ENCODE peak calls at places on chromosomes 7 and 10, in five cellular contexts. M is IMR-90, O is body of pancreas, W is fibroblast of lung, Y is HAP-1. I is an unnamed sample.

GRCh38 chr7:17448479-17449423 is 150.3 kb downstream of the AHR start:
- DNase-seq in M (peak; percentile 62), W (peak; percentile 36), Y (no peak), O (no peak), I (no peak)

GRCh38 chr10:127243490-127244272 is 47.3 kb upstream of the INSYN2A start:
- DNase-seq in W (peak; percentile 42), Y (peak; percentile 74), M (peak; percentile 30), O (peak; percentile 45), I (no peak)

GRCh38 chr10:33333260-33334169 is 952 bp downstream of the NRP1 start:
- DNase-seq in Y (peak; percentile 54), O (no peak), W (no peak), M (no peak), I (no peak)

GRCh38 chr10:79148452-79149344 is 79.9 kb downstream of the ZMIZ1 start:
- DNase-seq in O (peak; percentile 36), Y (no peak), M (peak; percentile 40), W (peak; percentile 53), I (peak; percentile 80)

GRCh38 chr10:79380918-79381775 is 33.9 kb downstream of the PPIF start:
- DNase-seq in M (no peak), O (peak; percentile 4), W (no peak), Y (no peak), I (peak; percentile 63)

GRCh38 chr10:48801026-48801425 is 116.4 kb downstream of the WDFY4 start:
- DNase-seq in W (no peak), Y (no peak), O (no peak), M (no peak), I (no peak)

GRCh38 chr10:132516771-132517725 is 20.5 kb upstream of the INPP5A start:
- DNase-seq in W (peak; percentile 96), O (peak; percentile 90), Y (peak; percentile 87), M (peak; percentile 96), I (peak; percentile 94)

GRCh38 chr7:130845581-130846085 is 111.6 kb upstream of the KLF14 start:
- DNase-seq in O (no peak), W (peak; percentile 85), Y (no peak), M (peak; percentile 89), I (no peak)

GRCh38 chr10:132096863-132097478 is 31.2 kb downstream of the JAKMIP3 start:
- DNase-seq in W (no peak), Y (no peak), O (no peak), M (no peak), I (no peak)

GRCh38 chr7:154913645-154914579 is 89.0 kb downstream of the PAXIP1 start:
- DNase-seq in O (peak; percentile 96), M (peak; percentile 51), Y (peak; percentile 92), W (peak; percentile 66), I (peak; percentile 85)

GRCh38 chr7:36533717-36534116 is 144.1 kb downstream of the ANLN start:
- DNase-seq in M (no peak), Y (no peak), O (no peak), W (no peak), I (no peak)

GRCh38 chr10:130244031-130244927 is 108.1 kb downstream of the GLRX3 start:
- DNase-seq in M (no peak), W (no peak), O (no peak), Y (no peak), I (no peak)

GRCh38 chr7:42236266-42237161 is 495 bp downstream of the GLI3 start:
- DNase-seq in O (peak; percentile 40), W (peak; percentile 74), Y (peak; percentile 69), M (peak; percentile 72), I (peak; percentile 66)

GRCh38 chr7:150451097-150451793 is 815 bp downstream of the GIMAP8 start:
- DNase-seq in M (no peak), O (peak; percentile 23), W (no peak), Y (no peak), I (peak; percentile 75)

GRCh38 chr10:62795093-62795492 is 9.4 kb upstream of the ADO start:
- DNase-seq in W (no peak), M (no peak), O (no peak), Y (no peak), I (no peak)

GRCh38 chr7:50088463-50089129 is 4.5 kb downstream of the ZPBP start:
- DNase-seq in W (no peak), M (no peak), O (no peak), Y (no peak), I (no peak)

GRCh38 chr7:75533926-75534325 is 41.8 kb downstream of the SPDYE5 start:
- DNase-seq in O (no peak), Y (no peak), M (no peak), W (no peak), I (no peak)

GRCh38 chr7:104550362-104550761 is 222.0 kb downstream of the LHFPL3 start:
- DNase-seq in Y (no peak), M (no peak), O (no peak), W (no peak), I (no peak)

GRCh38 chr7:100119701-100120517 is 475 bp downstream of the CNPY4 start:
- DNase-seq in M (peak; percentile 58), O (peak; percentile 55), Y (peak; percentile 81), W (peak; percentile 65), I (peak; percentile 83)

GRCh38 chr10:48594799-48595198 is 10.1 kb downstream of the ARHGAP22 start:
- DNase-seq in W (no peak), Y (no peak), M (no peak), O (no peak), I (no peak)

GRCh38 chr7:156903232-156903909 is 10.4 kb upstream of the LMBR1 start:
- DNase-seq in Y (no peak), O (peak; percentile 21), W (peak; percentile 27), M (peak; percentile 19), I (peak; percentile 63)

GRCh38 chr10:126639084-126639483 is 31.4 kb downstream of the C10orf90 start:
- DNase-seq in Y (no peak), O (no peak), W (no peak), M (no peak), I (no peak)

GRCh38 chr10:43186150-43186549 is 47.9 kb downstream of the CSGALNACT2 start:
- DNase-seq in Y (no peak), W (peak; percentile 23), M (no peak), O (no peak), I (no peak)

GRCh38 chr7:3537210-3537875 is 236.3 kb downstream of the SDK1 start:
- DNase-seq in O (no peak), Y (peak; percentile 24), M (peak; percentile 80), W (peak; percentile 62), I (no peak)

GRCh38 chr10:21527634-21528451 is 2.4 kb upstream of the SKIDA1 start:
- DNase-seq in Y (no peak), M (peak; percentile 57), O (no peak), W (peak; percentile 79), I (no peak)

GRCh38 chr10:13340626-13341370 is 7.3 kb downstream of the SEPHS1 start:
- DNase-seq in W (no peak), M (no peak), Y (no peak), O (no peak), I (no peak)

GRCh38 chr10:48522011-48522765 is 82.7 kb downstream of the ARHGAP22 start:
- DNase-seq in Y (no peak), O (no peak), M (no peak), W (no peak), I (no peak)

GRCh38 chr10:73873843-73874215 is 526 bp downstream of the CAMK2G start:
- DNase-seq in Y (peak; percentile 27), O (no peak), W (no peak), M (no peak), I (no peak)

GRCh38 chr10:52066383-52066782 is 247.7 kb upstream of the DKK1 start:
- DNase-seq in W (no peak), Y (no peak), M (no peak), O (no peak), I (no peak)

GRCh38 chr7:41116817-41117216 is 586.1 kb downstream of the INHBA start:
- DNase-seq in Y (no peak), O (no peak), W (no peak), M (no peak), I (no peak)

GRCh38 chr7:71236488-71237179 is 104.7 kb downstream of the GALNT17 start:
- DNase-seq in W (no peak), Y (no peak), M (no peak), O (peak; percentile 32), I (no peak)

DNA sequence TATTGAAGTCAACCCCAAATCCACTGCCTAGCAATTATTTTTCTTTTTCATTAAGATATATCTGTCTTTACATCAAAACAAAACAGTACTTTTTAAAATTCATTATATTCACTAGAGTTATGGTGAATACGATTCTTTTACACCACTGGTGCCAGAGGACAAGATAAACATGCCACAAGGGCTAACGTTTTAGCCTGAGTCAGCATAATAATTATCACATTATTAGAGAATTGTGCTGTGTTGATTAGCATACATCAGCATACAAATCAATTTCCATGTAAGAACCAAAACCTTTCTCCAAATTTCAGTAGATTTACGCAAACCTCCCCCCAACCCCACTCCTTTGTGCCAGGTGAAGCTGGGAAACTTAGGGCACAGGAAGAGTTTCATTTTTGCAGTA is 131.1 kb upstream of the TMEM106B start:
- DNase-seq in Y (no peak), O (no peak), W (no peak), M (no peak), I (no peak)
- H3K4me3 ChIP-seq in Y (no peak overlapping the region), O (no peak overlapping the region), W (no peak overlapping the region), M (no peak overlapping the region), I (no peak overlapping the region)

GRCh38 chr10:104638861-104639594 is 2.1 kb upstream of the SORCS3 start:
- DNase-seq in Y (peak; percentile 29), M (no peak), W (no peak), O (peak; percentile 12), I (no peak)
- H3K4me3 ChIP-seq in Y (no peak overlapping the region), M (no peak overlapping the region), W (no peak overlapping the region), O (no peak overlapping the region), I (no peak overlapping the region)

GRCh38 chr10:18504161-18504560 is 147.2 kb downstream of the NSUN6 start:
- DNase-seq in W (no peak), M (no peak), O (no peak), Y (no peak), I (no peak)

GRCh38 chr10:18501198-18501597 is 150.2 kb downstream of the NSUN6 start:
- DNase-seq in O (no peak), W (peak; percentile 24), M (peak; percentile 72), Y (no peak), I (no peak)

GRCh38 chr10:18497955-18498354 is 153.4 kb downstream of the NSUN6 start:
- DNase-seq in M (no peak), Y (no peak), W (peak; percentile 22), O (no peak), I (no peak)

GRCh38 chr10:18501610-18502009 is 149.8 kb downstream of the NSUN6 start:
- DNase-seq in O (no peak), Y (no peak), M (no peak), W (no peak), I (no peak)

GRCh38 chr10:18500576-18500975 is 150.8 kb downstream of the NSUN6 start:
- DNase-seq in M (no peak), W (no peak), Y (no peak), O (no peak), I (no peak)
- H3K4me3 ChIP-seq in M (no peak overlapping the region), W (no peak overlapping the region), Y (no peak overlapping the region), O (no peak overlapping the region), I (no peak overlapping the region)

GRCh38 chr7:2526659-2527504 is 7.3 kb downstream of the LFNG start:
- DNase-seq in W (no peak), O (peak; percentile 36), Y (no peak), M (no peak), I (no peak)

GRCh38 chr7:2530076-2530967 is 10.7 kb downstream of the LFNG start:
- DNase-seq in M (no peak), W (no peak), O (peak; percentile 50), Y (no peak), I (no peak)

GRCh38 chr7:2527505-2528464 is 8.2 kb downstream of the LFNG start:
- DNase-seq in Y (no peak), W (peak; percentile 56), O (peak; percentile 51), M (peak; percentile 66), I (no peak)

GRCh38 chr7:2528481-2529095 is 9.0 kb downstream of the LFNG start:
- DNase-seq in Y (no peak), W (no peak), M (no peak), O (no peak), I (no peak)

GRCh38 chr7:2529161-2530075 is 9.8 kb downstream of the LFNG start:
- DNase-seq in O (peak; percentile 51), Y (no peak), W (peak; percentile 57), M (peak; percentile 52), I (peak; percentile 88)
- H3K4me3 ChIP-seq in O (no peak overlapping the region), Y (no peak overlapping the region), W (no peak overlapping the region), M (no peak overlapping the region), I (no peak overlapping the region)